ENCODE peak calls at places on chromosomes 13 and 19, in seven cellular contexts. X is dorsolateral prefrontal cortex, G is hypothalamus, N is T-helper 1 cell, D is fibroblast of lung, I is fibroblast of the conjunctiva, S is hepatic stellate cell. Z is an unnamed sample.

GRCh38 chr13:39108746-39109145 is 70.5 kb downstream of the NHLRC3 start:
- DNase-seq in N (no peak), X (no peak), G (no peak), I (no peak), S (no peak), D (no peak), Z (no peak)

GRCh38 chr13:35984776-35985453 is 146.3 kb downstream of the DCLK1 start:
- DNase-seq in S (no peak), G (peak; percentile 38), I (no peak), N (no peak), X (peak; percentile 27), D (no peak), Z (no peak)

GRCh38 chr13:111177081-111177711 is 62.1 kb downstream of the ARHGEF7 start:
- DNase-seq in I (no peak), D (peak; percentile 48), X (peak; percentile 74), N (peak; percentile 52), S (no peak), G (peak; percentile 76), Z (peak; percentile 78)

GRCh38 chr13:62551588-62551987 is 1135.9 kb upstream of the PCDH20 start:
- DNase-seq in N (no peak), I (no peak), G (no peak), D (no peak), S (no peak), X (no peak), Z (no peak)

GRCh38 chr19:11180346-11180745 is 17.0 kb downstream of the KANK2 start:
- DNase-seq in S (no peak), G (no peak), D (no peak), N (no peak), X (no peak), I (no peak), Z (no peak)

GRCh38 chr19:18300930-18301717 is 19.7 kb upstream of the JUND start:
- DNase-seq in N (no peak), I (no peak), D (peak; percentile 74), S (peak; percentile 86), G (no peak), X (no peak), Z (peak; percentile 96)

GRCh38 chr19:19549804-19550453 is 11.9 kb downstream of the CILP2 start:
- DNase-seq in D (no peak), N (no peak), G (no peak), I (no peak), X (no peak), S (no peak), Z (no peak)

GRCh38 chr19:18861235-18861634 is 29.5 kb downstream of the UPF1 start:
- DNase-seq in G (no peak), S (no peak), I (no peak), X (no peak), N (no peak), D (no peak), Z (no peak)

GRCh38 chr19:3986260-3987041 is 1.2 kb upstream of the EEF2 start:
- DNase-seq in D (peak; percentile 84), X (no peak), G (peak; percentile 28), N (peak; percentile 76), S (peak; percentile 78), I (peak; percentile 71), Z (no peak)

Z was measured in ascending aorta.